ENCODE peak calls at places on chromosomes 12 and 14, in seven cellular contexts. E, W, I, D, M, T and J are unnamed samples.

GRCh38 chr12:101935769-101936741 is 58.7 kb downstream of the DRAM1 start:
- DNase-seq in E (peak), W (peak), I (peak), D (peak), M (peak), T (peak), J (peak)

GRCh38 chr14:92322516-92322915 is 449 bp upstream of the SLC24A4 start:
- DNase-seq in E (no peak), W (no peak), I (no peak), D (no peak), M (no peak), T (no peak), J (no peak)

GRCh38 chr12:100141998-100142850 is 450 bp downstream of the BLTP3B start:
- DNase-seq in E (no peak), W (peak), I (peak), D (peak), M (peak), T (no peak), J (no peak)

GRCh38 chr12:6823161-6824084 is 1.8 kb downstream of the GPR162 start:
- DNase-seq in E (no peak), W (no peak), I (no peak), D (no peak), M (no peak), T (no peak), J (no peak)

GRCh38 chr12:24952389-24952788 is 3.5 kb upstream of the BCAT1 start:
- DNase-seq in E (no peak), W (no peak), I (no peak), D (no peak), M (no peak), T (no peak), J (no peak)

GRCh38 chr12:83954939-83955601 is 957.5 kb downstream of the SLC6A15 start:
- DNase-seq in E (no peak), W (peak), I (no peak), D (no peak), M (no peak), T (peak), J (no peak)

GRCh38 chr14:79540394-79540793 is 670.9 kb downstream of the DIO2 start:
- DNase-seq in E (no peak), W (no peak), I (no peak), D (no peak), M (no peak), T (peak), J (no peak)

GRCh38 chr12:6372403-6373003 is 2.9 kb downstream of the SCNN1A start:
- DNase-seq in E (no peak), W (peak), I (peak), D (peak), M (peak), T (peak), J (peak)

GRCh38 chr14:104316121-104316722 is 177.8 kb downstream of the KIF26A start:
- DNase-seq in E (peak), W (no peak), I (no peak), D (no peak), M (no peak), T (no peak), J (no peak)

GRCh38 chr12:103680591-103681065 is 93.6 kb downstream of the STAB2 start:
- DNase-seq in E (peak), W (peak), I (no peak), D (peak), M (peak), T (peak), J (peak)

GRCh38 chr12:57517187-57517586 is 3.1 kb downstream of the DDIT3 start:
- DNase-seq in E (no peak), W (peak), I (no peak), D (peak), M (peak), T (peak), J (peak)

GRCh38 chr12:23528316-23528715 is 421.2 kb downstream of the SOX5 start:
- DNase-seq in E (no peak), W (no peak), I (no peak), D (no peak), M (no peak), T (peak), J (no peak)
- TF ChIP-seq CTCF in E (no peak), W (no peak), I (no peak), D (no peak), M (no peak), T (peak), J (no peak)

GRCh38 chr12:32535260-32535999 is 136.1 kb downstream of the FGD4 start:
- DNase-seq in E (peak), W (peak), I (peak), D (peak), M (peak), T (peak), J (peak)
- H3K4me3 ChIP-seq in E (peak), W (peak), I (peak), D (peak), M (peak), T (no peak), J (peak)

DNA sequence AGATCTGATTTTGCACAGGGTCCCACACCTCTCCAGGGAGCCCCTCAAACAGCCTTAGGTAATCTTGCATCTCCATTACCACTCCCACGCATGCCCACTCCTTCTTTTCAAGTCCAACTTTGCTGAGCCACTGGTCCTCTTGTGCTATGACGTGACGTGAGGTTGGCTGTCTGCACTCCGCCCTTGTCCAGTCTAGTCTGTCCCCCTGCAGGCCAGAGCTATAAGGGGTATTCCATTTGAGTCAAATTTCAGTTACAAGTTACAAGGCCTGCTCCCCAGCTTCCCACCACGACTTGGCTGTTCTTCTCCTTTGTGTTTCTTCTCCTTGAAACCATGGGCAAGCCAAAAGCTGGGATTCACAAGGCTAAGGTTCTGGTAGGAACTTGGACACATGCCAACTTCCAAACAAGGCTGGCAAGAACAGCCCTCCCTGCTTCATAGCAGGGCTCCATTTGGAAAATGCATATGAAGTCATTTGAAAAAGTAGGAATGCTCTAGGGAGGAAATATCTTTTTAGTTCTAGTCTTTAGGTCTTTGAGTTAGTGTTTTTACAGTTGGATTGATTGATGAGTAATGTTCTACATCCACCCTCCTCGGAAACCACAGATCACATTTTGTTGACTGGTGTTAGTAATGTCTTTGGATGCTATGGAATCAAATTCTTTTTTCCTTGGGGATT is 49.1 kb downstream of the KCNA1 start:
- DNase-seq in E (no peak), W (no peak), I (no peak), D (peak), M (no peak), T (no peak), J (peak)
- TF ChIP-seq CTCF in E (no peak), W (no peak), I (no peak), D (no peak), M (no peak), T (no peak), J (no peak)

GRCh38 chr14:61811882-61812346 is 49.7 kb downstream of the SNAPC1 start:
- DNase-seq in E (no peak), W (no peak), I (no peak), D (no peak), M (no peak), T (no peak), J (no peak)
- H3K4me3 ChIP-seq in E (no peak), W (peak), I (no peak), D (no peak), M (no peak), T (no peak), J (no peak)

GRCh38 chr14:77032854-77033621 is 4.5 kb upstream of the IRF2BPL start:
- DNase-seq in E (peak), W (peak), I (peak), D (peak), M (peak), T (peak), J (peak)
- TF ChIP-seq CTCF in E (no peak), W (peak), I (no peak), D (peak), M (no peak), T (no peak), J (no peak)

GRCh38 chr14:96423446-96424103 is 31.6 kb downstream of the AK7 start:
- DNase-seq in E (no peak), W (no peak), I (no peak), D (no peak), M (no peak), T (no peak), J (no peak)

GRCh38 chr14:96421236-96421635 is 29.3 kb downstream of the AK7 start:
- DNase-seq in E (no peak), W (peak), I (no peak), D (no peak), M (peak), T (no peak), J (no peak)

GRCh38 chr14:96423012-96423411 is 31.1 kb downstream of the AK7 start:
- DNase-seq in E (no peak), W (no peak), I (no peak), D (no peak), M (no peak), T (no peak), J (no peak)

DNA sequence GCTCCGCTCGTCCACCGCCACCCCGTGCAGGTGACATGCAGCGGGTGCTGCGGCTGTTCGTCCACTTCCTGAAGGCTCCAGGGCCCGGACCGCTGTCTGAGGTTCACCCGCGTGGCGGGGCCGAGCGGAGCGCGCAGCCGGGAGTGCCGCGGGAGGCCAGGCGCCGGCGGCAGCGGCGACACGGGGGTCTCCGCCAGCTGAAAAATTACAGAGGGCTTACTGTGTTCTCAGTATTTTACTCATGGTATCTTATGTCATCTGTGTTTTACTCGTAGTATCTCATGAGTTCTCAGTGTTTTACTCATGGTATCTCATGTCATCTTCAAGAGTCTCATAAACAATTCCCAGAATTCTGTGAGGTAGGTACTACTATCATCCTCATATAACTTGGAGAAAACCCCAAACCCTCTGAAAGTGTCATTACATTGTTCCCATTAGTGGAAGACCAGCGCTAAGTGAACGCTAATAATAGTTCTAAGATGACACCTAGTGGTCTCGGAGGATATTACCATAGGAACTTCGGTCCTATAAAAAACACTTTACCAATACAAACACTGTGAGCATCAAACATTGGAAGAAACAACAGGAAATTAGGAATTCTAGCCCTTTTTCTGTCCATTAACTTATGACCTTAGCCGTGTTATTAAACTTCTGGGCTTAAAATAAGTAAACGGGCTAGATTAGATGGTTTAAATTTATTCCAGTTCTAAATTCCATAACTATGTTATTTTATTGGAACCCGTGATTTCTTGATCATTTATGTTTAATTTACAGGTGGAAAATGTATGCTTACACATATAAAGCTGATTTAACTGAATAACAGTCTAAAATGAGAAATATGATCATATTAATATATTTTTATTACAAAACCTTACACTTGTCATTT is 32.4 kb downstream of the AK7 start:
- DNase-seq in E (no peak), W (peak), I (peak), D (peak), M (peak), T (peak), J (peak)
- H3K4me3 ChIP-seq in E (peak), W (peak), I (peak), D (peak), M (peak), T (peak), J (peak)

DNA sequence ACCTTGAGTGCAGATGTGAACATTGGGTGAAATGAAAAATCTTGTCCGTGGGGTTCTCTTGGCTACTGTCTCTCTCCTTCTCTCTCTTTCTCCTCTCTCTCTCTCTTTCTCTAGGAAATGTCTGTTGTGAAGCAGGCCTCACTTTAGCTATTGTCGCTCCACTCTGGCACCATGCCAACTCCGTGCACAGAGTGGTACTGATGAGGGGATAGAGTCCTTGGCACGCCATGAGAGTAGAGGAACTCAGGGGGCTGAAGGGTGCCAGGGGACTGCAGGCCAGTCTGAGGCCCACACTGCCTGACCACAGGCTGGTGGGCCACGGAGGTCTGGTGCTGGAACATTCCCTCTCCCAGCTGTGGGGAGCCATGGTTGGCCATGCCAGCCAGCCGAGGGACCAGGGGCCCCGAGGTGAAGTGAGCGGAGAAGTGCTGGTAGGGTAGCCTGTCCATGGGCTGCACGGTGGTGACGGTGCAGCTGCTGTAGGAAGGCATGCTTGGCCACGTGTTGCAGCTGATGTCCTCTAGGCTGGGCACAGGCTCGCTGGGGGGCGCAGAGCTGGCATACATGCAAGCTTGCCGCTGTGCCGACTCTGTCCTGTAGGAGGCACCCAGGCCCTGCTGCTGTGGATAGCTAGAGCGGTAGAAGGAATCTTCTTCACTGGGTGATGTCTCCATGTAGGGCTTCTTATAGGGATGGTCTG is 50.4 kb downstream of the TBX5 start:
- DNase-seq in E (no peak), W (no peak), I (no peak), D (no peak), M (peak), T (no peak), J (no peak)
- TF ChIP-seq CTCF in E (no peak), W (no peak), I (no peak), D (no peak), M (peak), T (no peak), J (no peak)

DNA sequence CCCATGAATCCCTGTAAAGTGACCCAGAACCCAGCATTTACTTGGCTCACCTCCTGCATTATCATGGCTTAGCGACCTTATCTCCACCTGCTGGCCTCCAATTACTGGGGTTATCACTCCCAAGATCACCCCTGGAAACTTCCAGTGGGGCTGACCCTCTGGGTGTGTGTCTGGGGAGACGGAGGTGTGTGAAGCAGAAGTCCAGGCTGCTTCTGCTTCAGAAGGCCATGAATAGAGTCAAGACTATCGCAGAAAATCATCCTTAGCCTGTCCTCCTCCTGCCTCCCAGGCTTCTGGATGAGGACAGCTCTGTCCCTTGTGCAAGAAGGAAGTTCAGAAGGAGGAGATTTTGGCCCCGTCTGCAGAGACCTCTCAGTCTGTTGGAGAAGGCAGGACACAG is 408 bp upstream of the KRT72 start:
- DNase-seq in E (no peak), W (no peak), I (no peak), D (no peak), M (no peak), T (no peak), J (no peak)
- H3K4me3 ChIP-seq in E (no peak), W (no peak), I (no peak), D (no peak), M (no peak), T (no peak), J (no peak)

GRCh38 chr14:97177635-97178034 is 380.5 kb downstream of the VRK1 start:
- DNase-seq in E (no peak), W (no peak), I (no peak), D (no peak), M (no peak), T (no peak), J (peak)

GRCh38 chr14:97180304-97181200 is 383.4 kb downstream of the VRK1 start:
- DNase-seq in E (no peak), W (peak), I (no peak), D (no peak), M (peak), T (peak), J (peak)

GRCh38 chr14:97179573-97179972 is 382.4 kb downstream of the VRK1 start:
- DNase-seq in E (no peak), W (no peak), I (no peak), D (no peak), M (no peak), T (no peak), J (peak)

GRCh38 chr14:97178781-97179180 is 381.6 kb downstream of the VRK1 start:
- DNase-seq in E (no peak), W (peak), I (no peak), D (peak), M (peak), T (no peak), J (peak)

GRCh38 chr14:97177016-97177415 is 379.8 kb downstream of the VRK1 start:
- DNase-seq in E (no peak), W (no peak), I (peak), D (no peak), M (no peak), T (peak), J (peak)
- TF ChIP-seq CTCF in E (no peak), W (no peak), I (peak), D (no peak), M (no peak), T (peak), J (peak)